ENCODE peak calls at places on chromosomes 12 and 14, in five cellular contexts. B is upper lobe of left lung, H is A549, I is K562, Y is HepG2. O is an unnamed sample.

GRCh38 chr12:39427360-39427808 is 15.5 kb downstream of the KIF21A start:
- ATAC-seq in B (no peak), H (no peak), I (peak), Y (peak), O (no peak)

GRCh38 chr14:52692248-52692962 is 3.0 kb downstream of the ERO1A start:
- ATAC-seq in B (no peak), H (no peak), I (peak), Y (no peak), O (no peak)

GRCh38 chr14:68305738-68306137 is 486.2 kb downstream of the RAD51B start:
- ATAC-seq in B (no peak), H (no peak), I (no peak), Y (no peak), O (no peak)

GRCh38 chr12:50706606-50707005 is 57.3 kb upstream of the ATF1 start:
- ATAC-seq in B (no peak), H (no peak), I (no peak), Y (no peak), O (no peak)

GRCh38 chr12:51932218-51933076 is 19.1 kb upstream of the ACVR1B start:
- ATAC-seq in B (no peak), H (no peak), I (peak), Y (peak), O (no peak)

GRCh38 chr12:943051-943450 is 6.4 kb downstream of the RAD52 start:
- ATAC-seq in B (no peak), H (no peak), I (no peak), Y (no peak), O (no peak)

GRCh38 chr12:57583008-57583831 is 7.8 kb upstream of the PIP4K2C start:
- ATAC-seq in B (peak), H (peak), I (peak), Y (peak), O (peak)

GRCh38 chr12:50119387-50119786 is 7.4 kb downstream of the COX14 start:
- ATAC-seq in B (no peak), H (no peak), I (no peak), Y (peak), O (no peak)

GRCh38 chr14:71764701-71765347 is 167.4 kb upstream of the RGS6 start:
- ATAC-seq in B (no peak), H (no peak), I (no peak), Y (no peak), O (no peak)

GRCh38 chr14:68598621-68599447 is 194.0 kb downstream of the ZFP36L1 start:
- ATAC-seq in B (peak), H (peak), I (no peak), Y (peak), O (peak)

GRCh38 chr12:103470664-103471063 is 25.1 kb downstream of the C12orf42 start:
- ATAC-seq in B (no peak), H (no peak), I (no peak), Y (no peak), O (no peak)

GRCh38 chr14:95508377-95508776 is 8.1 kb downstream of the SYNE3 start:
- ATAC-seq in B (no peak), H (no peak), I (no peak), Y (no peak), O (no peak)

GRCh38 chr12:22121224-22121623 is 75.2 kb downstream of the CMAS start:
- ATAC-seq in B (no peak), H (peak), I (peak), Y (peak), O (no peak)

GRCh38 chr14:105304565-105304964 is 3.8 kb upstream of the BRF1 start:
- ATAC-seq in B (no peak), H (no peak), I (no peak), Y (no peak), O (no peak)

GRCh38 chr12:70482764-70483163 is 116.7 kb downstream of the KCNMB4 start:
- ATAC-seq in B (no peak), H (no peak), I (no peak), Y (no peak), O (no peak)

GRCh38 chr12:22321620-22322019 is 12.9 kb downstream of the ST8SIA1 start:
- ATAC-seq in B (peak), H (no peak), I (no peak), Y (no peak), O (peak)

GRCh38 chr12:630656-631632 is 32.3 kb downstream of the NINJ2 start:
- ATAC-seq in B (peak), H (no peak), I (no peak), Y (no peak), O (peak)

GRCh38 chr14:104895786-104896642 is 28.7 kb upstream of the PLD4 start:
- ATAC-seq in B (peak), H (peak), I (no peak), Y (no peak), O (no peak)

GRCh38 chr12:23959826-23960225 is 10.4 kb upstream of the SOX5 start:
- ATAC-seq in B (no peak), H (no peak), I (no peak), Y (peak), O (no peak)

GRCh38 chr12:29537292-29537691 is 39.8 kb upstream of the OVCH1 start:
- ATAC-seq in B (no peak), H (no peak), I (no peak), Y (no peak), O (no peak)

GRCh38 chr14:21467620-21468019 is 9.1 kb downstream of the RAB2B start:
- ATAC-seq in B (no peak), H (no peak), I (no peak), Y (no peak), O (no peak)

GRCh38 chr14:33879684-33880286 is 71.1 kb downstream of the EGLN3 start:
- ATAC-seq in B (no peak), H (no peak), I (no peak), Y (no peak), O (no peak)

GRCh38 chr14:106067935-106068334 is 541.6 kb downstream of the TMEM121 start:
- ATAC-seq in B (no peak), H (no peak), I (no peak), Y (no peak), O (no peak)

GRCh38 chr14:68749487-68750475 is 43.1 kb downstream of the ZFP36L1 start:
- ATAC-seq in B (no peak), H (no peak), I (peak), Y (no peak), O (peak)

GRCh38 chr12:52644078-52644415 is 8.0 kb downstream of the KRT2 start:
- ATAC-seq in B (no peak), H (no peak), I (no peak), Y (no peak), O (no peak)

GRCh38 chr12:11855993-11856374 is 206.5 kb downstream of the ETV6 start:
- ATAC-seq in B (peak), H (no peak), I (no peak), Y (no peak), O (no peak)

GRCh38 chr12:93048646-93049045 is 119.6 kb upstream of the EEA1 start:
- ATAC-seq in B (no peak), H (no peak), I (no peak), Y (peak), O (no peak)

GRCh38 chr12:53659609-53660008 is 16.3 kb downstream of the ATP5MC2 start:
- ATAC-seq in B (peak), H (peak), I (no peak), Y (peak), O (peak)

DNA sequence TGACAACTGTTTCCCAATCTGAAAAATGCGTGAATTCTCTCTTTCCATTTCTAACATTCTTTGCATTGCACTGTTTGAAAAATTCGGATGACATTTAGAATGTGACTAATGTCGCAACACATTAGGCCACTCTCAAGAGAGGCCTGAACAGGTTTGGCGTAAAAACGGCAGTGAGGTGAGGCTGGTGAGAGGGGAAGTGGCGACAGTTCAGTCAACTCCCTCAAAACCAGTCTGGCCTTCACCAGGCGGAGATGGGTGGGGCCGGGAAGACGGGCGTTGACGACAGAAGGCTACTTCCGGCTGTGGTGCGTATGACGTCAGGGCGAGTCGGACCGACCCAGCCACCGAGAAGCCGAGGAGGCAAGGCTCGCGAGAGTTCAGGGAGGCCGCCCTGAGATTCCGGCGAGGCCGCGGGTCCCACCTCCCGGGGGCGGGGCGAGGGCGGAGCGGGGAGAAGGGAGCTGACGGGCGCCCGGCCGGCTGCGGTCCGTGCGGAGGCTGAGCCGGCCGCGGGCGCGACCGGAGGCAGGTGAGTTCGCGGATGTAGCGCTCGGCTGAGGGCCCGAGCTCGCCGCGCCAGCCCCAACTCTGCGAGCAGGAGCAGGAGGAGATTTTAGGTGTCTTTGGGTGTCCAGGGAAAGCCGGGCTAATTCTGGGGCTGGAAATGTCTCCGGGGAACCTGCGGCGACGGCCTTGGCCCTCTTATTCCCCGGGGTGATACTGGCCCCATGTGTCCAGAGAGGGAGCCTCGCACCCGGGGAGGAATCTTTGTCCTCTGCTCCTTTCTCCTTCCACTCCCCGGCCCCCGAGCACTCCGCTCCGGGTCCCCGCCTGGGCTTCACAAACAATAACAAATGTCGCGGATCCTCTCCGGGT is at the start of gene STK38L:
- ATAC-seq in B (peak), H (peak), I (peak), Y (peak), O (peak)
- TF ChIP-seq EP300 in B (peak), H (no peak), I (no peak), Y (no peak), O (no peak)

GRCh38 chr14:96997996-96998395 is 200.8 kb downstream of the VRK1 start:
- ATAC-seq in B (no peak), H (no peak), I (no peak), Y (no peak), O (no peak)
- H3K4me3 ChIP-seq in B (no peak), H (no peak), I (no peak), Y (no peak), O (no peak)

DNA sequence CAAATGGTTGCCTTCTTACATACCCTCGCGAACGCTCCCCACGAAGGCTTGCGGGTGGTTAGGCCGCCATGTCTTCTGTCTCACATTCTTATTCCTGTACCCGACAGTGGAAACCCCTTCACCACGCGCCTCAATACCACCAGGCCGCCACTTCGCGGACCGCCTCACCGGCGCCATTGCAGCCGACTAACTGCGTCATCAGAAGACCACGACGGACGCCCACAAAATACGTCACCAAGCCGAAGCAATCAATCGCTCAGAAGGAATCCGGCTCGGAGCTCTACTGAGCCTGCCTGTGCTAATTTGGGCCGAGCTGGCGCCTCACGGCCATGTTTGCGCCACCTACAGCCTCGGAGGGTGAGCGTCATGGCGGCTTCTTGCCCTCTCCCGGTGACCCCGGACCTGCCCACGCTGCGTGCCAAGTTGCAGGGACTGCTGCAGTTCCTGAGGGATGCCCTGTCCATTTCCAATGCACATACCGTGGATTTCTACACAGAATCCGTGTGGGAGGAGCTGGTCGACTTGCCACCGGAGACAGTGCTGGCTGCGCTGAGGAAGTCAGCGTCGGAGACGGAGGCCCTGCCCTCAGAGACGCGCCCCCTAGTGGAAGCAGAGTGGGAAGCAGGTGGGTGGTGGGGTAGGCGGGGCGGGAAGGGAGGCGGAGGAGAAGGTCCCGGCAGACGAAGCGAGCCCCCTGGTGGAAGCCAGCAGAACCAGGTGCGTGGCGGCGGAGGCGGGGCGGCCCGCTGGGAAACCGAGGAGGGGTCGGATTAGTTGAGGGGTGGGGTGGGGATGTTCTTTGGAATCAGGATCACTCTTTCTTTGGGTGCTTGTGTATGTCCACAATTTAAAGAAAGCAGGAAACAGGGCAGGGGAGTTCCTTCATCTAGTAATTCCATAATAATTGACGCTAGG is at the start of the genes CCDC59 and METTL25:
- ATAC-seq in B (peak), H (peak), I (peak), Y (peak), O (peak)
- TF ChIP-seq EP300 in B (peak), H (no peak), I (peak), Y (peak), O (no peak)

DNA sequence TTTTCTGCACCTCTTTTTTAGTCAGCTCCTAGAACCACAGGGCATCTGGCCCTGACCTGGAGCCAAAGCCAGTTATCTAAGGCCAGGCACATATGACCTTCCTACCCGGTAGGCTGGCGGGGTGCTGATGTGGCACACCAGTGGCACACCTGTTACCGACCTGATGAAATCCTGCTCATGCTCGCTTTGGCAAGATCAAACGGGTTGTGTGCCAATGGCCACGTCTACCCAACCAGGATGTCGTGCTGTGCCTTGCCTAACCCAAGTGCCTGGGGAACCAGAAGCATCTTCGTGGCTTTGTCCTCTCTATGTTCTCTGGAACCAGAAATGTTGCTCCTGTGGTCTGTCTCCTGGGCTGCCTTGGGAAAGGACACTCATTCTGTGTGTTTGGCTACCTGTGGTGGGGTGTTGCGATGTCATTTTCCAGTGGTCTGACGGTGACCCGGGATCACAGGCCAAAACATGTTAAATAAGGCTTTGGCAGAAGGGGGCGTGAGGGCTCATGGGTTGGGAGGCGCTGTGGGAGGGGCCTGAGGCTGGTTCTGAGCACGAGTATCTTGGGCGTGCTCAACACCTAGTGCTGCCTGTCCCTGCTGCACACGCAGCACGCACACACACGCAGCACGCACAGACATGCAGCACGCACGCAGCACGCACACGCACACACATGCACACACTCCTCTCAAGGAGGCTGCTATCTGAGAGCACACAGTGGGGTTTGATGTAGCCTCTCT is 27.9 kb downstream of the CCNK start:
- ATAC-seq in B (no peak), H (peak), I (peak), Y (peak), O (no peak)
- H3K4me3 ChIP-seq in B (no peak), H (no peak), I (no peak), Y (no peak), O (no peak)

GRCh38 chr14:75198291-75198933 is 22.0 kb upstream of the TMED10 start:
- ATAC-seq in B (no peak), H (no peak), I (no peak), Y (no peak), O (peak)
- TF ChIP-seq EP300 in B (no peak), H (no peak), I (no peak), Y (no peak), O (no peak)

GRCh38 chr14:54629635-54630360 is 62.9 kb downstream of the SAMD4A start:
- ATAC-seq in B (no peak), H (no peak), I (no peak), Y (no peak), O (no peak)
- H3K4me3 ChIP-seq in B (no peak), H (no peak), I (no peak), Y (no peak), O (no peak)